ENCODE peak calls at places on chromosomes 4 and X, in four cellular contexts. J is neuronal stem cell, S is AG04450, N is tibial artery. Y is an unnamed sample.

GRCh38 chr4:20159516-20159915 is 92.2 kb upstream of the SLIT2 start:
- DNase-seq in J (no peak), S (no peak), N (no peak), Y (no peak)

GRCh38 chr4:40321671-40322131 is 13.4 kb upstream of the CHRNA9 start:
- DNase-seq in J (no peak), S (peak; percentile 59), N (no peak), Y (no peak)

GRCh38 chrX:38212246-38212645 is 8.4 kb downstream of the SRPX start:
- DNase-seq in J (no peak), S (no peak), N (no peak), Y (no peak)

GRCh38 chrX:9538544-9539045 is 73.7 kb downstream of the TBL1X start:
- DNase-seq in J (no peak), S (no peak), N (no peak), Y (no peak)

GRCh38 chr4:110055014-110055768 is 142.5 kb downstream of the EGF start:
- DNase-seq in J (no peak), S (no peak), N (no peak), Y (no peak)

GRCh38 chrX:41779058-41779564 is 55.1 kb downstream of the GPR82 start:
- DNase-seq in J (no peak), S (peak; percentile 47), N (no peak), Y (no peak)

GRCh38 chrX:38806054-38806389 is 4.8 kb downstream of the MID1IP1 start:
- DNase-seq in J (no peak), S (no peak), N (peak; percentile 39), Y (no peak)

GRCh38 chr4:99811850-99812249 is 4.8 kb upstream of the DAPP1 start:
- DNase-seq in J (no peak), S (no peak), N (no peak), Y (no peak)

GRCh38 chr4:48222491-48222890 is 47.1 kb downstream of the TEC start:
- DNase-seq in J (no peak), S (no peak), N (no peak), Y (no peak)

GRCh38 chr4:182883351-182883750 is 33.8 kb downstream of the DCTD start:
- DNase-seq in J (no peak), S (no peak), N (no peak), Y (no peak)

GRCh38 chrX:31508338-31508737 is 436.5 kb upstream of the FTHL17 start:
- DNase-seq in J (no peak), S (peak; percentile 21), N (no peak), Y (no peak)

GRCh38 chr4:26062221-26062620 is 148.2 kb downstream of the SMIM20 start:
- DNase-seq in J (no peak), S (no peak), N (no peak), Y (no peak)

GRCh38 chrX:24020280-24020876 is 6.6 kb downstream of the KLHL15 start:
- DNase-seq in J (no peak), S (no peak), N (no peak), Y (no peak)

GRCh38 chr4:68209003-68209402 is 36.5 kb downstream of the TMPRSS11B start:
- DNase-seq in J (no peak), S (no peak), N (no peak), Y (no peak)

GRCh38 chrX:54494970-54495813 is 842 bp downstream of the FGD1 start:
- DNase-seq in J (no peak), S (no peak), N (peak; percentile 30), Y (no peak)

GRCh38 chr4:20203508-20203907 is 48.2 kb upstream of the SLIT2 start:
- DNase-seq in J (no peak), S (peak; percentile 59), N (no peak), Y (no peak)

GRCh38 chrX:136710324-136710951 is 62.5 kb downstream of the CD40LG start:
- DNase-seq in J (no peak), S (no peak), N (no peak), Y (no peak)

GRCh38 chr4:159384017-159384416 is 281.1 kb downstream of the RAPGEF2 start:
- DNase-seq in J (no peak), S (no peak), N (no peak), Y (no peak)

GRCh38 chrX:41369152-41369551 is 35.2 kb downstream of the DDX3X start:
- DNase-seq in J (no peak), S (no peak), N (no peak), Y (no peak)

GRCh38 chr4:112817933-112818921 is 181.3 kb downstream of the LARP7 start:
- DNase-seq in J (peak; percentile 40), S (peak; percentile 56), N (peak; percentile 84), Y (peak; percentile 42)

GRCh38 chr4:99208719-99209075 is 10.3 kb downstream of the ADH6 start:
- DNase-seq in J (no peak), S (no peak), N (no peak), Y (no peak)

GRCh38 chrX:150566734-150567182 is 1.7 kb upstream of the MTM1 start:
- DNase-seq in J (peak; percentile 79), S (no peak), N (no peak), Y (no peak)

GRCh38 chr4:185638548-185639301 is 103.4 kb upstream of the PDLIM3 start:
- DNase-seq in J (no peak), S (no peak), N (no peak), Y (no peak)

GRCh38 chr4:186204103-186204559 is 12.8 kb downstream of the CYP4V2 start:
- DNase-seq in J (no peak), S (no peak), N (no peak), Y (no peak)

GRCh38 chrX:141642979-141643378 is 53.5 kb downstream of the SPANXA2 start:
- DNase-seq in J (no peak), S (no peak), N (no peak), Y (no peak)

GRCh38 chr4:94590493-94590892 is 138.8 kb downstream of the PDLIM5 start:
- DNase-seq in J (no peak), S (no peak), N (no peak), Y (no peak)

GRCh38 chr4:154615211-154615610 is 2.8 kb upstream of the FGG start:
- DNase-seq in J (no peak), S (no peak), N (no peak), Y (no peak)

GRCh38 chr4:55458611-55459010 is 62.9 kb downstream of the TMEM165 start:
- DNase-seq in J (no peak), S (no peak), N (no peak), Y (no peak)

GRCh38 chrX:41178201-41178600 is 93.0 kb downstream of the USP9X start:
- DNase-seq in J (no peak), S (no peak), N (no peak), Y (no peak)

GRCh38 chr4:5722328-5722727 is 11.3 kb downstream of the EVC start:
- DNase-seq in J (no peak), S (no peak), N (no peak), Y (no peak)

GRCh38 chr4:141560056-141560455 is 76.3 kb upstream of the IL15 start:
- DNase-seq in J (no peak), S (no peak), N (no peak), Y (no peak)

GRCh38 chr4:142350886-142351285 is 495.2 kb downstream of the INPP4B start:
- DNase-seq in J (no peak), S (peak; percentile 36), N (no peak), Y (no peak)

GRCh38 chr4:48360966-48361470 is 19.7 kb downstream of the SLAIN2 start:
- DNase-seq in J (no peak), S (no peak), N (no peak), Y (no peak)

GRCh38 chr4:189035091-189035490 is 895.9 kb downstream of the TRIML1 start:
- DNase-seq in J (no peak), S (no peak), N (no peak), Y (no peak)

GRCh38 chrX:33161829-33162228 is 49.5 kb downstream of the DMD start:
- DNase-seq in J (no peak), S (no peak), N (no peak), Y (no peak)

GRCh38 chr4:70559924-70560323 is 32.1 kb upstream of the AMBN start:
- DNase-seq in J (no peak), S (no peak), N (no peak), Y (no peak)

GRCh38 chr4:111334356-111334755 is 711.5 kb upstream of the PITX2 start:
- DNase-seq in J (no peak), S (no peak), N (no peak), Y (no peak)

GRCh38 chr4:139902328-139903217 is 237.0 kb downstream of the MGST2 start:
- DNase-seq in J (no peak), S (no peak), N (no peak), Y (no peak)
- H3K4me3 ChIP-seq in J (no peak overlapping the region), S (no peak overlapping the region), N (peak overlapping the region; percentile 42), Y (peak overlapping the region; percentile 62)

DNA sequence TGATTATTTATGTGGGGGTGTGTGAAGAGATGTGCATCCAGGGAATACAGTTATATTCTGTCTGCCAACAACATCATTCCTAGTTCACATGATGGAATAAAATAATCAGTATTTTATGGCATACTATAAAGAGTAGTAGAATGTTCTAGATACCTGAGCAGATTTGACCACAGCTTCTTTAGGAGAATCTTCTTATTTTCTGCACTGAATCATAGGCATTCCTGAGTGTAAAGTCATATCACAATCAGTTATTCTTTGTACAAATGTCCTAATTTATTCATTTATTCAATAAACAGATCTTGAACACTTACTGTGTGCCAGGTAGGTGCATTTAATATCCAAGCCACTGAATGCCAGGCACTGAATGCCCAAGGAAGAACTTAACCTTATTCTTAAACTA is 124.0 kb downstream of the UCHL1 start:
- DNase-seq in J (no peak), S (no peak), N (no peak), Y (no peak)
- H3K27ac ChIP-seq in J (no peak overlapping the region), S (no peak overlapping the region), N (no peak overlapping the region), Y (no peak overlapping the region)

GRCh38 chrX:26295425-26295824 is 79.5 kb downstream of the MAGEB5 start:
- DNase-seq in J (no peak), S (no peak), N (no peak), Y (no peak)
- H3K27me3 ChIP-seq in J (no peaks in the 10 kb centered on the region), S (no peaks in the 10 kb centered on the region), N (no peaks in the 10 kb centered on the region), Y (no peaks in the 10 kb centered on the region)

GRCh38 chrX:131792356-131792749 is 230.7 kb upstream of the STK26 start:
- DNase-seq in J (no peak), S (no peak), N (no peak), Y (no peak)
- H3K4me3 ChIP-seq in J (peak overlapping the region; percentile 44), S (no peak overlapping the region), N (no peak overlapping the region), Y (no peak overlapping the region)

DNA sequence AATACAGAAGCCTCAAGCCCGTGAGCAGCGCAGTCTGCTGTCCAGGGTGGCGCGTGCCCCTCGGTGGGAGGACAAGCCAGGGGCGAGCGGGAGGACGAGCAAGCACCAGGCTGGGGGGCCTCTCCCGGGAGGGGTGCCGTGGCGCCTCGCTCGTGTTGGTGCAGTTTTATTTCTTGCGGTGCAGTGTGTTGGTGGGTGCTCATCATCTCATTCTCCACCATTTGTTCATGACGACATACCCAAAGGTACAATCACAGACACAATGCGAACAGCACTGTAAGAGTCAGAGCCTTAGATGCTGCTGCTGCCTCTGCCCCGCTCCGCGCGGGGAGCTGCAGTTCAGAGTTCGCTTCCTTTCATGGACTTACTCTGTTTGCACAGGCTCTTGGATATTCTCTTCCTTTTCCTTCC is 30.3 kb downstream of the RGS12 start:
- DNase-seq in J (no peak), S (no peak), N (no peak), Y (no peak)
- H3K27ac ChIP-seq in J (peak overlapping the region; percentile 71), S (no peak overlapping the region), N (no peak overlapping the region), Y (no peak overlapping the region)

GRCh38 chrX:154733072-154733425 is 17.8 kb downstream of the GAB3 start:
- DNase-seq in J (no peak), S (no peak), N (no peak), Y (no peak)
- H3K27me3 ChIP-seq in J (no peaks in the 10 kb centered on the region), S (no peaks in the 10 kb centered on the region), N (no peaks in the 10 kb centered on the region), Y (no peaks in the 10 kb centered on the region)

GRCh38 chr4:11130195-11130975 is 298.3 kb downstream of the HS3ST1 start:
- DNase-seq in J (no peak), S (no peak), N (peak; percentile 29), Y (no peak)

GRCh38 chr4:11134705-11135104 is 294.0 kb downstream of the HS3ST1 start:
- DNase-seq in J (no peak), S (no peak), N (no peak), Y (no peak)

GRCh38 chr4:11133868-11134267 is 294.8 kb downstream of the HS3ST1 start:
- DNase-seq in J (no peak), S (no peak), N (no peak), Y (no peak)

GRCh38 chr4:11132478-11132877 is 296.2 kb downstream of the HS3ST1 start:
- DNase-seq in J (no peak), S (no peak), N (no peak), Y (no peak)
- H3K4me3 ChIP-seq in J (no peak overlapping the region), S (no peak overlapping the region), N (no peak overlapping the region), Y (no peak overlapping the region)

Y was measured in thoracic aorta.